ENCODE peak calls at places on chromosome 22, in six cellular contexts. O is neuronal stem cell, F is IMR-90, S is H1, H is mesenchymal stem cell, A is trophoblast cell. D is an unnamed sample.

GRCh38 chr22:25970996-25971811 is 198.1 kb upstream of the SEZ6L start:
- DNase-seq in A (no peak), F (no peak), H (no peak), S (peak), O (no peak), D (peak)

GRCh38 chr22:30435674-30436126 is 10.1 kb downstream of the MTFP1 start:
- DNase-seq in A (no peak), H (no peak), S (no peak), F (no peak), O (no peak), D (no peak)

GRCh38 chr22:46525681-46526483 is 11.5 kb downstream of the CELSR1 start:
- DNase-seq in A (no peak), O (no peak), F (no peak), H (no peak), S (no peak), D (no peak)

GRCh38 chr22:46695346-46696224 is 42.5 kb downstream of the CERK start:
- DNase-seq in F (no peak), S (no peak), A (no peak), O (no peak), H (no peak), D (no peak)

GRCh38 chr22:26464312-26464711 is 19.3 kb downstream of the HPS4 start:
- DNase-seq in S (no peak), F (no peak), A (peak), H (no peak), O (no peak), D (no peak)

GRCh38 chr22:37324340-37325023 is 42.2 kb downstream of the CYTH4 start:
- DNase-seq in H (no peak), O (no peak), F (no peak), A (no peak), S (no peak), D (no peak)

GRCh38 chr22:30250713-30251267 is 4.2 kb upstream of the LIF start:
- DNase-seq in A (no peak), H (peak), S (no peak), F (peak), O (no peak), D (no peak)

GRCh38 chr22:29201722-29202230 is 3.9 kb upstream of the EMID1 start:
- DNase-seq in O (no peak), F (no peak), S (no peak), H (no peak), A (no peak), D (no peak)

GRCh38 chr22:48753752-48754517 is 1073.7 kb downstream of the BRD1 start:
- DNase-seq in F (no peak), S (no peak), H (no peak), O (no peak), A (no peak), D (no peak)

GRCh38 chr22:20448630-20449029 is 11.0 kb upstream of the SCARF2 start:
- DNase-seq in F (no peak), A (peak), S (no peak), H (no peak), O (no peak), D (no peak)

GRCh38 chr22:36741204-36741793 is 34.6 kb downstream of the IFT27 start:
- DNase-seq in O (no peak), H (peak), S (no peak), F (no peak), A (no peak), D (peak)

GRCh38 chr22:45201678-45202332 is 38.1 kb downstream of the NUP50 start:
- DNase-seq in H (peak), O (no peak), A (peak), F (peak), S (no peak), D (no peak)

GRCh38 chr22:17782621-17783020 is 8.4 kb upstream of the BID start:
- DNase-seq in A (no peak), O (no peak), F (no peak), H (no peak), S (no peak), D (no peak)

GRCh38 chr22:46972901-46973831 is 210.7 kb downstream of the TBC1D22A start:
- DNase-seq in S (no peak), O (no peak), A (no peak), H (no peak), F (no peak), D (no peak)

GRCh38 chr22:17918840-17919239 is 105.5 kb downstream of the MICAL3 start:
- DNase-seq in A (peak), F (peak), H (peak), O (no peak), S (no peak), D (no peak)

GRCh38 chr22:38172016-38172431 is 9.6 kb downstream of the PLA2G6 start:
- DNase-seq in S (no peak), A (no peak), H (no peak), O (no peak), F (peak), D (no peak)

GRCh38 chr22:43922123-43922522 is 1.5 kb upstream of the PNPLA3 start:
- DNase-seq in H (no peak), A (no peak), S (no peak), O (no peak), F (no peak), D (peak)

GRCh38 chr22:43925433-43926348 is 2.1 kb downstream of the PNPLA3 start:
- DNase-seq in A (no peak), S (no peak), F (no peak), O (peak), H (peak), D (peak)

GRCh38 chr22:43923191-43923590 is 414 bp upstream of the PNPLA3 start:
- DNase-seq in H (peak), A (peak), S (no peak), O (no peak), F (no peak), D (no peak)

GRCh38 chr22:43926349-43926710 is 2.7 kb downstream of the PNPLA3 start:
- DNase-seq in F (no peak), S (no peak), O (no peak), H (no peak), A (no peak), D (no peak)

GRCh38 chr22:43923631-43924548 is at the start of gene PNPLA3:
- DNase-seq in F (peak), H (peak), A (peak), O (peak), S (peak), D (peak)
- H4K8ac ChIP-seq in F (peak), H (peak), A (peak), O (no peak), S (peak), D (no peak)

GRCh38 chr22:23836692-23837495 is 1.9 kb downstream of the DERL3 start:
- DNase-seq in S (no peak), O (no peak), H (no peak), A (no peak), F (no peak), D (no peak)
- H3K14ac ChIP-seq in S (no peak), O (no peak), H (no peak), A (no peak), F (no peak), D (no peak)

DNA sequence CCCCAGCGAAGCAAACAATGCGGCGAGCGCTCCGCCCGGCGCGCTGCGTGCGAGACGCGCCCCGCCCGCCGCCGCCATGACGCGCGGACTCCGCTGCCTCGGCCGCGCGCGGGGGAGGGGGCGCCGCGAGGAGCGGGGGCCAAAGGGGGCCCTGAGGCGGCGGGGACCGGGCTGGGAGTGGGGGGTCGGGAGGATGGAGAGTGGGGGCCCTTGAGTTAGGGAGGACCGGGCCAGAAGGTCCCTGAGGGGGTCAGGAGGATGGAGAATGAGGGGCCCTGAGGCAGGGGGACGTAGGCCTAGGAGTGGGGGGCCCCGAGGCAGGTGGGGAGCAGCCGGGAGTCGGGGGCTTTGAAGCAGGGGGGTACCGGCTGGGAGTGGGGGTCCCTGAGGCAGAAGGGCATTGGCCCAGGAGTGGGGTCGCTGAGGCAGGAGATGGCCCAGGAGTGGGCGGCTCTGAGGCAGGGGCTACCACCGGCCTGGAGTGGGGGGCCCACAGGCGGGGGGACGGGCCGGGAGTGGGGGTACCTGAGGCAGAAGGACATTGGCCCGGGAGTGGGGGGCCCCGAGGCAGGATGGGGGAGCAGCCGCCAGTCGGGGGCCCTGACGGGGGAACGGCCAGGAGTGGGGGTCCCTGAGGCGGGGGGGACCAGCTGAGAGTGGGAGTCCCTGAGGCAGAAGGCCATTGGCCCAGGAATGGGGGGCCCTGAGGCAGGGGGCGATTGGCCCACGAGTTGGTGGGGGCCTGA is at the start of gene BRD1:
- DNase-seq in F (peak), O (peak), A (peak), S (no peak), H (peak), D (peak)
- H4K8ac ChIP-seq in F (peak), O (peak), A (peak), S (peak), H (peak), D (no peak)

GRCh38 chr22:42596376-42596775 is 18.3 kb downstream of the POLDIP3 start:
- DNase-seq in F (no peak), H (peak), A (no peak), O (no peak), S (no peak), D (no peak)

GRCh38 chr22:42595434-42595833 is 19.2 kb downstream of the POLDIP3 start:
- DNase-seq in F (no peak), S (no peak), A (no peak), O (no peak), H (peak), D (no peak)

GRCh38 chr22:42596863-42597530 is 17.7 kb downstream of the POLDIP3 start:
- DNase-seq in A (no peak), F (no peak), S (no peak), H (no peak), O (no peak), D (no peak)

GRCh38 chr22:42591987-42592386 is 22.7 kb downstream of the POLDIP3 start:
- DNase-seq in O (no peak), H (no peak), A (no peak), S (no peak), F (no peak), D (no peak)
- H3K14ac ChIP-seq in O (no peak), H (no peak), A (no peak), S (no peak), F (no peak), D (no peak)